ENCODE peak calls at places on chromosomes 16 and 17, in seven cellular contexts. G, D, L, Q, J, Y and R are unnamed samples.

GRCh38 chr16:22370038-22370541 is 4.3 kb downstream of the CDR2 start:
- DNase-seq in G (no peak), Q (no peak), D (no peak), J (no peak), L (no peak), Y (no peak), R (no peak)

GRCh38 chr17:79026345-79027273 is 2.6 kb downstream of the C1QTNF1 start:
- DNase-seq in J (no peak), Y (peak; percentile 90), Q (peak; percentile 75), D (no peak), G (peak; percentile 70), L (peak; percentile 68), R (peak; percentile 49)

GRCh38 chr17:4998027-4998665 is 396 bp downstream of the KIF1C start:
- DNase-seq in Y (peak; percentile 92), J (no peak), Q (no peak), G (peak; percentile 70), L (peak; percentile 86), D (no peak), R (peak; percentile 92)

GRCh38 chr17:68344701-68345136 is 53.4 kb downstream of the ARSG start:
- DNase-seq in Q (no peak), J (no peak), L (no peak), G (no peak), D (no peak), Y (no peak), R (no peak)

GRCh38 chr17:57107498-57108101 is 22.6 kb downstream of the AKAP1 start:
- DNase-seq in Q (no peak), Y (no peak), L (no peak), J (no peak), D (no peak), G (no peak), R (peak; percentile 55)

GRCh38 chr17:66405836-66406679 is 103.6 kb downstream of the PRKCA start:
- DNase-seq in G (no peak), Y (no peak), Q (no peak), D (no peak), L (no peak), J (no peak), R (no peak)

GRCh38 chr17:29177541-29177870 is 2.7 kb downstream of the MYO18A start:
- DNase-seq in L (peak; percentile 34), J (no peak), G (no peak), Y (peak; percentile 79), D (no peak), Q (no peak), R (no peak)

GRCh38 chr16:81837312-81837748 is 58.2 kb downstream of the PLCG2 start:
- DNase-seq in D (peak; percentile 67), L (no peak), J (no peak), Y (no peak), G (no peak), Q (no peak), R (no peak)

GRCh38 chr16:8950580-8951077 is 13.1 kb downstream of the USP7 start:
- DNase-seq in Q (no peak), J (no peak), Y (no peak), G (no peak), L (no peak), D (no peak), R (peak; percentile 46)

GRCh38 chr17:60305141-60305540 is 86.8 kb downstream of the USP32 start:
- DNase-seq in L (no peak), J (no peak), G (no peak), Y (no peak), Q (no peak), D (peak; percentile 80), R (no peak)